ENCODE peak calls at places on chromosome 20, in ten cellular contexts. One of them, this sample, is unnamed.
A peak's percentile ranks its signal among the peaks of the same experiment; 100 is the strongest.

GRCh38 chr20:61054411-61054810 is 197.7 kb upstream of the CDH4 start:
- DNase-seq in GF-D8: no peak
- DNase-seq in tibial artery: peak; percentile 40
- DNase-seq in adipocyte: no peak
- DNase-seq in stimulated activated CD4-positive, alpha-beta T cell treated with anti-CD3 and anti-CD28 coated beads, Interleukin-15, amount 100 ng/mL, for 1 hour: no peak
- DNase-seq in KG1: no peak
- DNase-seq in ecto neural progenitor cell: no peak
- DNase-seq in EL: no peak
- DNase-seq in IMR-90: no peak
- DNase-seq in iris pigment epithelial cell: no peak
- DNase-seq in this sample: no peak

GRCh38 chr20:34452281-34452982 is 63.8 kb upstream of the DYNLRB1 start:
- DNase-seq in GF-D8: no peak
- DNase-seq in tibial artery: no peak
- DNase-seq in adipocyte: peak; percentile 83
- DNase-seq in stimulated activated CD4-positive, alpha-beta T cell treated with anti-CD3 and anti-CD28 coated beads, Interleukin-15, amount 100 ng/mL, for 1 hour: no peak
- DNase-seq in KG1: no peak
- DNase-seq in ecto neural progenitor cell: no peak
- DNase-seq in EL: peak; percentile 58
- DNase-seq in IMR-90: peak; percentile 57
- DNase-seq in iris pigment epithelial cell: peak; percentile 29
- DNase-seq in this sample: no peak

GRCh38 chr20:34296468-34296867 is 6.7 kb downstream of the AHCY start:
- DNase-seq in GF-D8: no peak
- DNase-seq in tibial artery: no peak
- DNase-seq in adipocyte: no peak
- DNase-seq in stimulated activated CD4-positive, alpha-beta T cell treated with anti-CD3 and anti-CD28 coated beads, Interleukin-15, amount 100 ng/mL, for 1 hour: no peak
- DNase-seq in KG1: no peak
- DNase-seq in ecto neural progenitor cell: no peak
- DNase-seq in EL: no peak
- DNase-seq in IMR-90: no peak
- DNase-seq in iris pigment epithelial cell: no peak
- DNase-seq in this sample: no peak

GRCh38 chr20:62455929-62456328 is 19.9 kb downstream of the GATA5 start:
- DNase-seq in GF-D8: no peak
- DNase-seq in tibial artery: no peak
- DNase-seq in adipocyte: no peak
- DNase-seq in stimulated activated CD4-positive, alpha-beta T cell treated with anti-CD3 and anti-CD28 coated beads, Interleukin-15, amount 100 ng/mL, for 1 hour: no peak
- DNase-seq in KG1: no peak
- DNase-seq in ecto neural progenitor cell: no peak
- DNase-seq in EL: no peak
- DNase-seq in IMR-90: no peak
- DNase-seq in iris pigment epithelial cell: no peak
- DNase-seq in this sample: no peak

GRCh38 chr20:36094497-36094896 is 60.0 kb upstream of the EPB41L1 start:
- DNase-seq in GF-D8: no peak
- DNase-seq in tibial artery: no peak
- DNase-seq in adipocyte: peak; percentile 51
- DNase-seq in stimulated activated CD4-positive, alpha-beta T cell treated with anti-CD3 and anti-CD28 coated beads, Interleukin-15, amount 100 ng/mL, for 1 hour: no peak
- DNase-seq in KG1: no peak
- DNase-seq in ecto neural progenitor cell: no peak
- DNase-seq in EL: no peak
- DNase-seq in IMR-90: no peak
- DNase-seq in iris pigment epithelial cell: no peak
- DNase-seq in this sample: no peak

GRCh38 chr20:13610205-13610604 is 28.5 kb downstream of the TASP1 start:
- DNase-seq in GF-D8: no peak
- DNase-seq in tibial artery: no peak
- DNase-seq in adipocyte: no peak
- DNase-seq in stimulated activated CD4-positive, alpha-beta T cell treated with anti-CD3 and anti-CD28 coated beads, Interleukin-15, amount 100 ng/mL, for 1 hour: no peak
- DNase-seq in KG1: no peak
- DNase-seq in ecto neural progenitor cell: no peak
- DNase-seq in EL: no peak
- DNase-seq in IMR-90: no peak
- DNase-seq in iris pigment epithelial cell: no peak
- DNase-seq in this sample: no peak

GRCh38 chr20:49456646-49457045 is 25.8 kb downstream of the KCNB1 start:
- DNase-seq in GF-D8: no peak
- DNase-seq in tibial artery: no peak
- DNase-seq in adipocyte: no peak
- DNase-seq in stimulated activated CD4-positive, alpha-beta T cell treated with anti-CD3 and anti-CD28 coated beads, Interleukin-15, amount 100 ng/mL, for 1 hour: no peak
- DNase-seq in KG1: no peak
- DNase-seq in ecto neural progenitor cell: no peak
- DNase-seq in EL: no peak
- DNase-seq in IMR-90: no peak
- DNase-seq in iris pigment epithelial cell: no peak
- DNase-seq in this sample: no peak

GRCh38 chr20:4563534-4563933 is 158.2 kb upstream of the PRND start:
- DNase-seq in GF-D8: no peak
- DNase-seq in tibial artery: no peak
- DNase-seq in adipocyte: peak; percentile 68
- DNase-seq in stimulated activated CD4-positive, alpha-beta T cell treated with anti-CD3 and anti-CD28 coated beads, Interleukin-15, amount 100 ng/mL, for 1 hour: no peak
- DNase-seq in KG1: no peak
- DNase-seq in ecto neural progenitor cell: peak; percentile 53
- DNase-seq in EL: peak; percentile 61
- DNase-seq in IMR-90: peak; percentile 80
- DNase-seq in iris pigment epithelial cell: peak; percentile 84
- DNase-seq in this sample: no peak

GRCh38 chr20:25039697-25040437 is 18.1 kb downstream of the ACSS1 start:
- DNase-seq in GF-D8: no peak
- DNase-seq in tibial artery: peak; percentile 98
- DNase-seq in adipocyte: peak; percentile 49
- DNase-seq in stimulated activated CD4-positive, alpha-beta T cell treated with anti-CD3 and anti-CD28 coated beads, Interleukin-15, amount 100 ng/mL, for 1 hour: no peak
- DNase-seq in KG1: no peak
- DNase-seq in ecto neural progenitor cell: no peak
- DNase-seq in EL: peak; percentile 12
- DNase-seq in IMR-90: peak; percentile 44
- DNase-seq in iris pigment epithelial cell: peak; percentile 22
- DNase-seq in this sample: no peak

GRCh38 chr20:51373713-51374481 is 168.6 kb downstream of the NFATC2 start:
- DNase-seq in GF-D8: no peak
- DNase-seq in tibial artery: no peak
- DNase-seq in adipocyte: no peak
- DNase-seq in stimulated activated CD4-positive, alpha-beta T cell treated with anti-CD3 and anti-CD28 coated beads, Interleukin-15, amount 100 ng/mL, for 1 hour: no peak
- DNase-seq in KG1: no peak
- DNase-seq in ecto neural progenitor cell: no peak
- DNase-seq in EL: no peak
- DNase-seq in IMR-90: no peak
- DNase-seq in iris pigment epithelial cell: peak; percentile 64
- DNase-seq in this sample: no peak

GRCh38 chr20:32675223-32675975 is 1.7 kb upstream of the C20orf203 start:
- DNase-seq in GF-D8: no peak
- DNase-seq in tibial artery: no peak
- DNase-seq in adipocyte: no peak
- DNase-seq in stimulated activated CD4-positive, alpha-beta T cell treated with anti-CD3 and anti-CD28 coated beads, Interleukin-15, amount 100 ng/mL, for 1 hour: no peak
- DNase-seq in KG1: no peak
- DNase-seq in ecto neural progenitor cell: no peak
- DNase-seq in EL: no peak
- DNase-seq in IMR-90: no peak
- DNase-seq in iris pigment epithelial cell: no peak
- DNase-seq in this sample: no peak

GRCh38 chr20:40471261-40471629 is 217.8 kb downstream of the MAFB start:
- DNase-seq in GF-D8: no peak
- DNase-seq in tibial artery: no peak
- DNase-seq in adipocyte: no peak
- DNase-seq in stimulated activated CD4-positive, alpha-beta T cell treated with anti-CD3 and anti-CD28 coated beads, Interleukin-15, amount 100 ng/mL, for 1 hour: no peak
- DNase-seq in KG1: no peak
- DNase-seq in ecto neural progenitor cell: no peak
- DNase-seq in EL: no peak
- DNase-seq in IMR-90: no peak
- DNase-seq in iris pigment epithelial cell: no peak
- DNase-seq in this sample: no peak

GRCh38 chr20:22836877-22837276 is 198.2 kb upstream of the SSTR4 start:
- DNase-seq in GF-D8: no peak
- DNase-seq in tibial artery: no peak
- DNase-seq in adipocyte: peak; percentile 47
- DNase-seq in stimulated activated CD4-positive, alpha-beta T cell treated with anti-CD3 and anti-CD28 coated beads, Interleukin-15, amount 100 ng/mL, for 1 hour: no peak
- DNase-seq in KG1: no peak
- DNase-seq in ecto neural progenitor cell: no peak
- DNase-seq in EL: peak; percentile 31
- DNase-seq in IMR-90: no peak
- DNase-seq in iris pigment epithelial cell: peak; percentile 59
- DNase-seq in this sample: no peak

GRCh38 chr20:15902493-15902892 is 670.8 kb downstream of the KIF16B start:
- DNase-seq in GF-D8: no peak
- DNase-seq in tibial artery: no peak
- DNase-seq in adipocyte: no peak
- DNase-seq in stimulated activated CD4-positive, alpha-beta T cell treated with anti-CD3 and anti-CD28 coated beads, Interleukin-15, amount 100 ng/mL, for 1 hour: no peak
- DNase-seq in KG1: no peak
- DNase-seq in ecto neural progenitor cell: peak; percentile 49
- DNase-seq in EL: peak; percentile 15
- DNase-seq in IMR-90: no peak
- DNase-seq in iris pigment epithelial cell: no peak
- DNase-seq in this sample: no peak

GRCh38 chr20:49570828-49571552 is 3.1 kb upstream of the PTGIS start:
- DNase-seq in GF-D8: no peak
- DNase-seq in tibial artery: peak; percentile 59
- DNase-seq in adipocyte: no peak
- DNase-seq in stimulated activated CD4-positive, alpha-beta T cell treated with anti-CD3 and anti-CD28 coated beads, Interleukin-15, amount 100 ng/mL, for 1 hour: no peak
- DNase-seq in KG1: no peak
- DNase-seq in ecto neural progenitor cell: no peak
- DNase-seq in EL: peak; percentile 31
- DNase-seq in IMR-90: peak; percentile 54
- DNase-seq in iris pigment epithelial cell: peak; percentile 69
- DNase-seq in this sample: no peak

GRCh38 chr20:13213335-13213734 is 7.7 kb upstream of the ISM1 start:
- DNase-seq in GF-D8: no peak
- DNase-seq in tibial artery: no peak
- DNase-seq in adipocyte: no peak
- DNase-seq in stimulated activated CD4-positive, alpha-beta T cell treated with anti-CD3 and anti-CD28 coated beads, Interleukin-15, amount 100 ng/mL, for 1 hour: no peak
- DNase-seq in KG1: no peak
- DNase-seq in ecto neural progenitor cell: no peak
- DNase-seq in EL: no peak
- DNase-seq in IMR-90: no peak
- DNase-seq in iris pigment epithelial cell: no peak
- DNase-seq in this sample: no peak

GRCh38 chr20:13996265-13996664 is 949 bp downstream of the MACROD2 start:
- DNase-seq in GF-D8: no peak
- DNase-seq in tibial artery: no peak
- DNase-seq in adipocyte: peak; percentile 9
- DNase-seq in stimulated activated CD4-positive, alpha-beta T cell treated with anti-CD3 and anti-CD28 coated beads, Interleukin-15, amount 100 ng/mL, for 1 hour: no peak
- DNase-seq in KG1: no peak
- DNase-seq in ecto neural progenitor cell: no peak
- DNase-seq in EL: peak; percentile 4
- DNase-seq in IMR-90: no peak
- DNase-seq in iris pigment epithelial cell: no peak
- DNase-seq in this sample: no peak

GRCh38 chr20:34141293-34141692 is 29.2 kb upstream of the EIF2S2 start:
- DNase-seq in GF-D8: no peak
- DNase-seq in tibial artery: no peak
- DNase-seq in adipocyte: no peak
- DNase-seq in stimulated activated CD4-positive, alpha-beta T cell treated with anti-CD3 and anti-CD28 coated beads, Interleukin-15, amount 100 ng/mL, for 1 hour: no peak
- DNase-seq in KG1: no peak
- DNase-seq in ecto neural progenitor cell: no peak
- DNase-seq in EL: no peak
- DNase-seq in IMR-90: no peak
- DNase-seq in iris pigment epithelial cell: no peak
- DNase-seq in this sample: no peak

GRCh38 chr20:53466279-53466678 is 127.4 kb downstream of the ZNF217 start:
- DNase-seq in GF-D8: no peak
- DNase-seq in tibial artery: no peak
- DNase-seq in adipocyte: no peak
- DNase-seq in stimulated activated CD4-positive, alpha-beta T cell treated with anti-CD3 and anti-CD28 coated beads, Interleukin-15, amount 100 ng/mL, for 1 hour: no peak
- DNase-seq in KG1: no peak
- DNase-seq in ecto neural progenitor cell: no peak
- DNase-seq in EL: no peak
- DNase-seq in IMR-90: no peak
- DNase-seq in iris pigment epithelial cell: no peak
- DNase-seq in this sample: no peak

GRCh38 chr20:24093666-24094065 is 105.1 kb upstream of the GGTLC1 start:
- DNase-seq in GF-D8: no peak
- DNase-seq in tibial artery: no peak
- DNase-seq in adipocyte: no peak
- DNase-seq in stimulated activated CD4-positive, alpha-beta T cell treated with anti-CD3 and anti-CD28 coated beads, Interleukin-15, amount 100 ng/mL, for 1 hour: no peak
- DNase-seq in KG1: no peak
- DNase-seq in ecto neural progenitor cell: no peak
- DNase-seq in EL: no peak
- DNase-seq in IMR-90: no peak
- DNase-seq in iris pigment epithelial cell: no peak
- DNase-seq in this sample: no peak

GRCh38 chr20:59385461-59385860 is 85.0 kb downstream of the EDN3 start:
- DNase-seq in GF-D8: no peak
- DNase-seq in tibial artery: no peak
- DNase-seq in adipocyte: no peak
- DNase-seq in stimulated activated CD4-positive, alpha-beta T cell treated with anti-CD3 and anti-CD28 coated beads, Interleukin-15, amount 100 ng/mL, for 1 hour: no peak
- DNase-seq in KG1: no peak
- DNase-seq in ecto neural progenitor cell: peak; percentile 60
- DNase-seq in EL: no peak
- DNase-seq in IMR-90: no peak
- DNase-seq in iris pigment epithelial cell: no peak
- DNase-seq in this sample: no peak

GRCh38 chr20:9280654-9281053 is 211.8 kb downstream of the PLCB4 start:
- DNase-seq in GF-D8: no peak
- DNase-seq in tibial artery: no peak
- DNase-seq in adipocyte: peak; percentile 76
- DNase-seq in stimulated activated CD4-positive, alpha-beta T cell treated with anti-CD3 and anti-CD28 coated beads, Interleukin-15, amount 100 ng/mL, for 1 hour: no peak
- DNase-seq in KG1: peak; percentile 4
- DNase-seq in ecto neural progenitor cell: no peak
- DNase-seq in EL: peak; percentile 60
- DNase-seq in IMR-90: peak; percentile 21
- DNase-seq in iris pigment epithelial cell: peak; percentile 15
- DNase-seq in this sample: no peak

GRCh38 chr20:19786311-19786710 is 28.3 kb downstream of the RIN2 start:
- DNase-seq in GF-D8: no peak
- DNase-seq in tibial artery: peak; percentile 71
- DNase-seq in adipocyte: peak; percentile 88
- DNase-seq in stimulated activated CD4-positive, alpha-beta T cell treated with anti-CD3 and anti-CD28 coated beads, Interleukin-15, amount 100 ng/mL, for 1 hour: no peak
- DNase-seq in KG1: no peak
- DNase-seq in ecto neural progenitor cell: peak; percentile 59
- DNase-seq in EL: peak; percentile 79
- DNase-seq in IMR-90: peak; percentile 92
- DNase-seq in iris pigment epithelial cell: peak; percentile 88
- DNase-seq in this sample: no peak

GRCh38 chr20:61871913-61872312 is 193.8 kb downstream of the TAF4 start:
- DNase-seq in GF-D8: no peak
- DNase-seq in tibial artery: no peak
- DNase-seq in adipocyte: no peak
- DNase-seq in stimulated activated CD4-positive, alpha-beta T cell treated with anti-CD3 and anti-CD28 coated beads, Interleukin-15, amount 100 ng/mL, for 1 hour: no peak
- DNase-seq in KG1: no peak
- DNase-seq in ecto neural progenitor cell: no peak
- DNase-seq in EL: no peak
- DNase-seq in IMR-90: no peak
- DNase-seq in iris pigment epithelial cell: no peak
- DNase-seq in this sample: no peak

GRCh38 chr20:20096421-20096820 is 44.1 kb downstream of the CFAP61 start:
- DNase-seq in GF-D8: no peak
- DNase-seq in tibial artery: no peak
- DNase-seq in adipocyte: no peak
- DNase-seq in stimulated activated CD4-positive, alpha-beta T cell treated with anti-CD3 and anti-CD28 coated beads, Interleukin-15, amount 100 ng/mL, for 1 hour: no peak
- DNase-seq in KG1: no peak
- DNase-seq in ecto neural progenitor cell: no peak
- DNase-seq in EL: no peak
- DNase-seq in IMR-90: no peak
- DNase-seq in iris pigment epithelial cell: no peak
- DNase-seq in this sample: no peak

GRCh38 chr20:58039569-58040092 is 188.8 kb downstream of the ANKRD60 start:
- DNase-seq in GF-D8: no peak
- DNase-seq in tibial artery: no peak
- DNase-seq in adipocyte: no peak
- DNase-seq in stimulated activated CD4-positive, alpha-beta T cell treated with anti-CD3 and anti-CD28 coated beads, Interleukin-15, amount 100 ng/mL, for 1 hour: no peak
- DNase-seq in KG1: no peak
- DNase-seq in ecto neural progenitor cell: peak; percentile 23
- DNase-seq in EL: no peak
- DNase-seq in IMR-90: no peak
- DNase-seq in iris pigment epithelial cell: no peak
- DNase-seq in this sample: no peak